ENCODE peak calls at places on chromosomes 7 and 10, in eight cellular contexts. One of them, this sample, is unnamed.

GRCh38 chr10:69742928-69743602 is 58.6 kb upstream of the COL13A1 start:
- DNase-seq in MCF 10A: peak; percentile 48
- DNase-seq in fibroblast of the aortic adventitia: peak; percentile 32
- DNase-seq in fibroblast of lung: peak; percentile 56
- DNase-seq in cardiac fibroblast: peak; percentile 51
- DNase-seq in AG04450: no peak
- DNase-seq in hepatocyte: peak; percentile 55
- DNase-seq in GM12865: no peak
- DNase-seq in this sample: no peak

GRCh38 chr7:75905785-75906604 is 9.0 kb upstream of the POR start:
- DNase-seq in MCF 10A: peak; percentile 85
- DNase-seq in fibroblast of the aortic adventitia: peak; percentile 73
- DNase-seq in fibroblast of lung: peak; percentile 83
- DNase-seq in cardiac fibroblast: peak; percentile 81
- DNase-seq in AG04450: no peak
- DNase-seq in hepatocyte: peak; percentile 84
- DNase-seq in GM12865: peak; percentile 24
- DNase-seq in this sample: no peak

GRCh38 chr10:71600856-71601255 is 118.7 kb downstream of the C10orf105 start:
- DNase-seq in MCF 10A: peak; percentile 69
- DNase-seq in fibroblast of the aortic adventitia: peak; percentile 91
- DNase-seq in fibroblast of lung: peak; percentile 86
- DNase-seq in cardiac fibroblast: peak; percentile 78
- DNase-seq in AG04450: no peak
- DNase-seq in hepatocyte: no peak
- DNase-seq in GM12865: no peak
- DNase-seq in this sample: no peak

GRCh38 chr7:134553976-134554375 is 5.1 kb downstream of the AKR1B15 start:
- DNase-seq in MCF 10A: peak; percentile 45
- DNase-seq in fibroblast of the aortic adventitia: no peak
- DNase-seq in fibroblast of lung: no peak
- DNase-seq in cardiac fibroblast: peak; percentile 21
- DNase-seq in AG04450: no peak
- DNase-seq in hepatocyte: peak; percentile 18
- DNase-seq in GM12865: peak; percentile 51
- DNase-seq in this sample: no peak

GRCh38 chr7:44431091-44431608 is 59.3 kb downstream of the NUDCD3 start:
- DNase-seq in MCF 10A: no peak
- DNase-seq in fibroblast of the aortic adventitia: no peak
- DNase-seq in fibroblast of lung: no peak
- DNase-seq in cardiac fibroblast: no peak
- DNase-seq in AG04450: no peak
- DNase-seq in hepatocyte: peak; percentile 17
- DNase-seq in GM12865: peak; percentile 72
- DNase-seq in this sample: peak; percentile 80

GRCh38 chr10:69814251-69814650 is 12.5 kb downstream of the COL13A1 start:
- DNase-seq in MCF 10A: no peak
- DNase-seq in fibroblast of the aortic adventitia: no peak
- DNase-seq in fibroblast of lung: no peak
- DNase-seq in cardiac fibroblast: no peak
- DNase-seq in AG04450: no peak
- DNase-seq in hepatocyte: no peak
- DNase-seq in GM12865: no peak
- DNase-seq in this sample: no peak

GRCh38 chr7:77349141-77349540 is 67.0 kb downstream of the GSAP start:
- DNase-seq in MCF 10A: no peak
- DNase-seq in fibroblast of the aortic adventitia: peak; percentile 40
- DNase-seq in fibroblast of lung: no peak
- DNase-seq in cardiac fibroblast: no peak
- DNase-seq in AG04450: no peak
- DNase-seq in hepatocyte: no peak
- DNase-seq in GM12865: no peak
- DNase-seq in this sample: no peak

GRCh38 chr10:49177391-49178355 is 10.5 kb downstream of the TMEM273 start:
- DNase-seq in MCF 10A: peak; percentile 62
- DNase-seq in fibroblast of the aortic adventitia: peak; percentile 77
- DNase-seq in fibroblast of lung: peak; percentile 54
- DNase-seq in cardiac fibroblast: peak; percentile 92
- DNase-seq in AG04450: peak; percentile 70
- DNase-seq in hepatocyte: peak; percentile 61
- DNase-seq in GM12865: peak; percentile 88
- DNase-seq in this sample: peak; percentile 87

GRCh38 chr10:90398551-90398950 is 459.3 kb downstream of the HTR7 start:
- DNase-seq in MCF 10A: no peak
- DNase-seq in fibroblast of the aortic adventitia: peak; percentile 17
- DNase-seq in fibroblast of lung: peak; percentile 43
- DNase-seq in cardiac fibroblast: peak; percentile 58
- DNase-seq in AG04450: no peak
- DNase-seq in hepatocyte: no peak
- DNase-seq in GM12865: no peak
- DNase-seq in this sample: no peak

GRCh38 chr10:85946713-85947326 is 419.8 kb downstream of the GRID1 start:
- DNase-seq in MCF 10A: no peak
- DNase-seq in fibroblast of the aortic adventitia: no peak
- DNase-seq in fibroblast of lung: no peak
- DNase-seq in cardiac fibroblast: no peak
- DNase-seq in AG04450: no peak
- DNase-seq in hepatocyte: no peak
- DNase-seq in GM12865: peak; percentile 84
- DNase-seq in this sample: peak; percentile 48

GRCh38 chr7:1666779-1667565 is 3.1 kb upstream of the ELFN1 start:
- DNase-seq in MCF 10A: no peak
- DNase-seq in fibroblast of the aortic adventitia: no peak
- DNase-seq in fibroblast of lung: no peak
- DNase-seq in cardiac fibroblast: no peak
- DNase-seq in AG04450: no peak
- DNase-seq in hepatocyte: peak; percentile 30
- DNase-seq in GM12865: no peak
- DNase-seq in this sample: peak; percentile 44

GRCh38 chr10:36023939-36024338 is 381.8 kb upstream of the FZD8 start:
- DNase-seq in MCF 10A: peak; percentile 68
- DNase-seq in fibroblast of the aortic adventitia: peak; percentile 77
- DNase-seq in fibroblast of lung: peak; percentile 33
- DNase-seq in cardiac fibroblast: peak; percentile 95
- DNase-seq in AG04450: peak; percentile 26
- DNase-seq in hepatocyte: no peak
- DNase-seq in GM12865: no peak
- DNase-seq in this sample: no peak

GRCh38 chr10:69952069-69952800 is 100.4 kb upstream of the MACROH2A2 start:
- DNase-seq in MCF 10A: no peak
- DNase-seq in fibroblast of the aortic adventitia: no peak
- DNase-seq in fibroblast of lung: no peak
- DNase-seq in cardiac fibroblast: no peak
- DNase-seq in AG04450: no peak
- DNase-seq in hepatocyte: no peak
- DNase-seq in GM12865: no peak
- DNase-seq in this sample: no peak

GRCh38 chr7:108311446-108312168 is 144.6 kb downstream of the NRCAM start:
- DNase-seq in MCF 10A: peak; percentile 79
- DNase-seq in fibroblast of the aortic adventitia: peak; percentile 78
- DNase-seq in fibroblast of lung: peak; percentile 41
- DNase-seq in cardiac fibroblast: peak; percentile 94
- DNase-seq in AG04450: no peak
- DNase-seq in hepatocyte: no peak
- DNase-seq in GM12865: peak; percentile 54
- DNase-seq in this sample: peak; percentile 23

GRCh38 chr7:29017666-29018065 is 59.5 kb upstream of the TRIL start:
- DNase-seq in MCF 10A: peak; percentile 6
- DNase-seq in fibroblast of the aortic adventitia: peak; percentile 26
- DNase-seq in fibroblast of lung: peak; percentile 18
- DNase-seq in cardiac fibroblast: peak; percentile 8
- DNase-seq in AG04450: no peak
- DNase-seq in hepatocyte: no peak
- DNase-seq in GM12865: no peak
- DNase-seq in this sample: no peak

GRCh38 chr10:62769574-62770242 is 34.8 kb upstream of the ADO start:
- DNase-seq in MCF 10A: no peak
- DNase-seq in fibroblast of the aortic adventitia: peak; percentile 36
- DNase-seq in fibroblast of lung: peak; percentile 27
- DNase-seq in cardiac fibroblast: peak; percentile 11
- DNase-seq in AG04450: no peak
- DNase-seq in hepatocyte: no peak
- DNase-seq in GM12865: peak; percentile 73
- DNase-seq in this sample: no peak

GRCh38 chr10:103936022-103936421 is 18.0 kb upstream of the STN1 start:
- DNase-seq in MCF 10A: no peak
- DNase-seq in fibroblast of the aortic adventitia: no peak
- DNase-seq in fibroblast of lung: no peak
- DNase-seq in cardiac fibroblast: no peak
- DNase-seq in AG04450: no peak
- DNase-seq in hepatocyte: no peak
- DNase-seq in GM12865: no peak
- DNase-seq in this sample: no peak

GRCh38 chr10:63522129-63522687 is 1.0 kb downstream of the REEP3 start:
- DNase-seq in MCF 10A: no peak
- DNase-seq in fibroblast of the aortic adventitia: no peak
- DNase-seq in fibroblast of lung: peak; percentile 46
- DNase-seq in cardiac fibroblast: peak; percentile 38
- DNase-seq in AG04450: no peak
- DNase-seq in hepatocyte: peak; percentile 16
- DNase-seq in GM12865: peak; percentile 29
- DNase-seq in this sample: peak; percentile 27

GRCh38 chr10:72333111-72334012 is 21.4 kb downstream of the DNAJB12 start:
- DNase-seq in MCF 10A: peak; percentile 39
- DNase-seq in fibroblast of the aortic adventitia: no peak
- DNase-seq in fibroblast of lung: no peak
- DNase-seq in cardiac fibroblast: no peak
- DNase-seq in AG04450: no peak
- DNase-seq in hepatocyte: peak; percentile 2
- DNase-seq in GM12865: no peak
- DNase-seq in this sample: no peak

GRCh38 chr7:31096198-31096881 is 44.2 kb downstream of the ADCYAP1R1 start:
- DNase-seq in MCF 10A: no peak
- DNase-seq in fibroblast of the aortic adventitia: no peak
- DNase-seq in fibroblast of lung: no peak
- DNase-seq in cardiac fibroblast: no peak
- DNase-seq in AG04450: no peak
- DNase-seq in hepatocyte: no peak
- DNase-seq in GM12865: no peak
- DNase-seq in this sample: no peak

DNA sequence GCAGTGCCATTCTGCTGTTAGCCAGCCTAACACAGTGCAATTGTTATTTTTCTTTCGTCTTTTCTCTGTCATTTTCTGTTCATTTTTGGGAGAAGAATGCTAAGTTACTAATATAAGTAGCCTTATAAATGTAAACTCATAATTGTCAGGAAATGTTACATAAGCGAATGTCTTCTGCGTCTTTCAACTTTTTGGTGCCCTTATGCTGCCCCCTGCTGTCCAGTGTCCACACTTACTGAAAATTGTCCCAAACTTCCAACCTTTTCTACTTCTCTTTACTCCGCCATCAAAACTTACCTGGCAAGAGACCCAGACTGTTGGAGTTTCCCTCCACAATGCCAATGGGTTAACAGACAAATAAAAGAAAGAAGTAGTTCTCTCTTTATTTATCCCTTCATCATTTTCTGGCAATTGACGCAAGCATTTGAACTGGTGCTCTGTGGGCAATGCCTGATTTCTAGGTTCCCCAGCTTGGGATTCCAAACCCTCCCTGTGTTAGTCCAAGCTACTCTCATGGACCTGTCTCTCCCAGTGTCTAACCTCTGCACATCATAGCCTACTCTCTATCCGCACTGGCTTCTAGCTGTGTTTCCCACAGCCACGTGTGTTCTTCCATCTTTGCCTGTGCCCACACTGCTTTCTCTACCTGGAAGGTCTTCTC is 21.0 kb upstream of the EPC1 start:
- DNase-seq in MCF 10A: peak; percentile 77
- DNase-seq in fibroblast of the aortic adventitia: peak; percentile 84
- DNase-seq in fibroblast of lung: peak; percentile 76
- DNase-seq in cardiac fibroblast: peak; percentile 83
- DNase-seq in AG04450: peak; percentile 38
- DNase-seq in hepatocyte: peak; percentile 81
- DNase-seq in GM12865: peak; percentile 82
- DNase-seq in this sample: peak; percentile 57
- TF ChIP-seq CTCF in MCF 10A: peak; percentile 68
- TF ChIP-seq CTCF in fibroblast of the aortic adventitia: peak; percentile 80
- TF ChIP-seq CTCF in fibroblast of lung: peak; percentile 76
- TF ChIP-seq CTCF in cardiac fibroblast: peak; percentile 70
- TF ChIP-seq CTCF in AG04450: peak; percentile 76
- TF ChIP-seq CTCF in hepatocyte: peak; percentile 75
- TF ChIP-seq CTCF in GM12865: peak; percentile 69
- TF ChIP-seq CTCF in this sample: peak; percentile 60

DNA sequence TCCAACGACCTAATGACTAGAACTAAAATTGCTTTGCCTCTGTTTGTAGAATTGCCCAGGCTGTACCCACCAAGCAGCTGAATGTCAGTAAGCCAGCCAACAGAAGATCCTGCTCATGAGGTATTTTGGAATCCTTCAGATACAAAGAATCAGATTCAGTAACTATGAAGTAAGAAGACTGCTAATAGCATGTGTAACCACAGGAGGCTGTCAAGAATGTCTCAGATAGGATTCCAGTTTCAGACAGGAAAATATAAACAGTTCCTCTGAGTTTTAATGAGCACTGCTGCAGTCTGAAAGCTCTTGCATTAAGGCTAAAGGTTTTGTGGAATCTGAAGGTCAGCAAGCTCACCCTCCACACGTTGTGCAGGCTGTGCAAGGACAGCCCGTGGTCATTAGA is 112.6 kb upstream of the ADAM12 start:
- DNase-seq in MCF 10A: no peak
- DNase-seq in fibroblast of the aortic adventitia: peak; percentile 55
- DNase-seq in fibroblast of lung: peak; percentile 66
- DNase-seq in cardiac fibroblast: peak; percentile 35
- DNase-seq in AG04450: peak; percentile 27
- DNase-seq in hepatocyte: no peak
- DNase-seq in GM12865: no peak
- DNase-seq in this sample: no peak
- TF ChIP-seq CTCF in MCF 10A: no peak
- TF ChIP-seq CTCF in fibroblast of the aortic adventitia: peak; percentile 11
- TF ChIP-seq CTCF in fibroblast of lung: peak; percentile 9
- TF ChIP-seq CTCF in cardiac fibroblast: no peak
- TF ChIP-seq CTCF in AG04450: peak; percentile 18
- TF ChIP-seq CTCF in hepatocyte: no peak
- TF ChIP-seq CTCF in GM12865: no peak
- TF ChIP-seq CTCF in this sample: no peak

DNA sequence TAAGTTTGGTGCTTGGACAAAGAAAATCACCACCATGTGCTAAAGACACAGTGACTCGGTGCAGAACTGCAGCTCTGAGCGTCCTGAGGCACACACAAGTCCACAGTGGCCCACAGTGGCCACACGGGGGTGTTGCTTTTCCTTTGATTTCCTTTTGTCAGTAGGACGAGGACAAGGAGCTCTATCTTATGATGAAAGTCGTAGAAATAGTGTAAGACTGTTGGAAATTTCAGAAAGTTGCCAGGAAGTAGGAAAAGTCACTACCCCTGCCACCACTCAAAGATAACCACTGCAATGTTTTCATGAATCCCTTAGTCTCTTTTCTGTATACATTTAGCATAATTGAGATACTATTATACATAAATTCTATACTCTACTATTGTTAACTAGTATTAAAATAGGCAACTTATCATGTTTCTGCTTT is 146.0 kb downstream of the TNS3 start:
- DNase-seq in MCF 10A: peak; percentile 65
- DNase-seq in fibroblast of the aortic adventitia: peak; percentile 91
- DNase-seq in fibroblast of lung: peak; percentile 95
- DNase-seq in cardiac fibroblast: peak; percentile 91
- DNase-seq in AG04450: peak; percentile 47
- DNase-seq in hepatocyte: peak; percentile 75
- DNase-seq in GM12865: peak; percentile 61
- DNase-seq in this sample: no peak
- TF ChIP-seq CTCF in MCF 10A: peak; percentile 59
- TF ChIP-seq CTCF in fibroblast of the aortic adventitia: peak; percentile 81
- TF ChIP-seq CTCF in fibroblast of lung: peak; percentile 80
- TF ChIP-seq CTCF in cardiac fibroblast: peak; percentile 80
- TF ChIP-seq CTCF in AG04450: peak; percentile 66
- TF ChIP-seq CTCF in hepatocyte: peak; percentile 74
- TF ChIP-seq CTCF in GM12865: peak; percentile 43
- TF ChIP-seq CTCF in this sample: peak; percentile 29

GRCh38 chr7:101126651-101127459 is at the start of gene SERPINE1:
- DNase-seq in MCF 10A: peak; percentile 99
- DNase-seq in fibroblast of the aortic adventitia: peak; percentile 100
- DNase-seq in fibroblast of lung: peak; percentile 100
- DNase-seq in cardiac fibroblast: peak; percentile 100
- DNase-seq in AG04450: peak; percentile 99
- DNase-seq in hepatocyte: peak; percentile 94
- DNase-seq in GM12865: peak; percentile 85
- DNase-seq in this sample: peak; percentile 84
- TF ChIP-seq CTCF in MCF 10A: peak; percentile 37
- TF ChIP-seq CTCF in fibroblast of the aortic adventitia: peak; percentile 50
- TF ChIP-seq CTCF in fibroblast of lung: peak; percentile 41
- TF ChIP-seq CTCF in cardiac fibroblast: peak; percentile 9
- TF ChIP-seq CTCF in AG04450: peak; percentile 49
- TF ChIP-seq CTCF in hepatocyte: peak; percentile 13
- TF ChIP-seq CTCF in GM12865: peak; percentile 37
- TF ChIP-seq CTCF in this sample: no peak

This sample was measured in GM10248.